ENCODE peak calls at places on chromosome 17, in four cellular contexts. X is upper lobe of left lung, Y is Peyer's patch, H is IMR-90. Q is an unnamed sample.

GRCh38 chr17:74239169-74239568 is 25.8 kb downstream of the TTYH2 start:
- DNase-seq in X (no peak), Y (no peak), H (no peak), Q (peak; percentile 91)

GRCh38 chr17:20927586-20927985 is 115.2 kb downstream of the USP22 start:
- DNase-seq in X (no peak), Y (no peak), H (no peak), Q (no peak)

GRCh38 chr17:48499248-48499647 is 31.6 kb downstream of the HOXB1 start:
- DNase-seq in X (no peak), Y (no peak), H (peak; percentile 72), Q (no peak)

GRCh38 chr17:35596530-35597233 is 9.6 kb downstream of the AP2B1 start:
- DNase-seq in X (peak; percentile 82), Y (no peak), H (no peak), Q (no peak)

GRCh38 chr17:2050246-2050866 is 4.5 kb upstream of the HIC1 start:
- DNase-seq in X (peak; percentile 94), Y (peak; percentile 82), H (peak; percentile 73), Q (no peak)

GRCh38 chr17:81483085-81483861 is 29.3 kb downstream of the ACTG1 start:
- DNase-seq in X (peak; percentile 80), Y (no peak), H (no peak), Q (no peak)

GRCh38 chr17:30897311-30897710 is 8.7 kb downstream of the TEFM start:
- DNase-seq in X (no peak), Y (no peak), H (no peak), Q (no peak)

GRCh38 chr17:31095239-31096105 is 695 bp downstream of the NF1 start:
- DNase-seq in X (peak; percentile 91), Y (peak; percentile 65), H (peak; percentile 47), Q (peak; percentile 23)

GRCh38 chr17:58156839-58157803 is 8.9 kb downstream of the OR4D1 start:
- DNase-seq in X (peak; percentile 85), Y (no peak), H (no peak), Q (no peak)

GRCh38 chr17:71168083-71168741 is 952.6 kb upstream of the SOX9 start:
- DNase-seq in X (no peak), Y (no peak), H (no peak), Q (no peak)

GRCh38 chr17:35930211-35931065 is at the start of gene RDM1:
- DNase-seq in X (peak; percentile 90), Y (peak; percentile 78), H (peak; percentile 34), Q (no peak)

GRCh38 chr17:50203589-50204345 is 2.3 kb upstream of the COL1A1 start:
- DNase-seq in X (no peak), Y (peak; percentile 41), H (peak; percentile 96), Q (no peak)

GRCh38 chr17:3665834-3666233 is 2.5 kb downstream of the TAX1BP3 start:
- DNase-seq in X (no peak), Y (no peak), H (no peak), Q (no peak)

GRCh38 chr17:45438931-45439610 is 6.4 kb upstream of the ARHGAP27 start:
- DNase-seq in X (peak; percentile 74), Y (no peak), H (no peak), Q (no peak)

GRCh38 chr17:39702901-39703893 is 3.3 kb downstream of the ERBB2 start:
- DNase-seq in X (no peak), Y (no peak), H (peak; percentile 11), Q (no peak)

GRCh38 chr17:12918132-12918531 is 99.7 kb downstream of the ELAC2 start:
- DNase-seq in X (no peak), Y (no peak), H (no peak), Q (no peak)

GRCh38 chr17:51398128-51398525 is 137.8 kb downstream of the UTP18 start:
- DNase-seq in X (no peak), Y (no peak), H (no peak), Q (no peak)

GRCh38 chr17:81403671-81404534 is 8.6 kb downstream of the BAHCC1 start:
- DNase-seq in X (peak; percentile 88), Y (no peak), H (no peak), Q (no peak)

GRCh38 chr17:9285602-9286001 is 264.3 kb downstream of the NTN1 start:
- DNase-seq in X (no peak), Y (no peak), H (no peak), Q (no peak)

GRCh38 chr17:2362416-2362815 is 25.1 kb downstream of the SGSM2 start:
- DNase-seq in X (no peak), Y (no peak), H (no peak), Q (no peak)

GRCh38 chr17:62692721-62693431 is 65.4 kb downstream of the MRC2 start:
- DNase-seq in X (no peak), Y (no peak), H (no peak), Q (no peak)

GRCh38 chr17:21377821-21378396 is 1.8 kb downstream of the KCNJ12 start:
- DNase-seq in X (no peak), Y (no peak), H (no peak), Q (no peak)

GRCh38 chr17:62871291-62871690 is 63.2 kb upstream of the MARCHF10 start:
- DNase-seq in X (no peak), Y (no peak), H (no peak), Q (no peak)

GRCh38 chr17:64781394-64781793 is 119.3 kb upstream of the SMURF2 start:
- DNase-seq in X (peak; percentile 92), Y (peak; percentile 73), H (no peak), Q (peak; percentile 61)
- TF ChIP-seq POLR2A in X (no peak), Y (no peak), H (no peak), Q (no peak)

DNA sequence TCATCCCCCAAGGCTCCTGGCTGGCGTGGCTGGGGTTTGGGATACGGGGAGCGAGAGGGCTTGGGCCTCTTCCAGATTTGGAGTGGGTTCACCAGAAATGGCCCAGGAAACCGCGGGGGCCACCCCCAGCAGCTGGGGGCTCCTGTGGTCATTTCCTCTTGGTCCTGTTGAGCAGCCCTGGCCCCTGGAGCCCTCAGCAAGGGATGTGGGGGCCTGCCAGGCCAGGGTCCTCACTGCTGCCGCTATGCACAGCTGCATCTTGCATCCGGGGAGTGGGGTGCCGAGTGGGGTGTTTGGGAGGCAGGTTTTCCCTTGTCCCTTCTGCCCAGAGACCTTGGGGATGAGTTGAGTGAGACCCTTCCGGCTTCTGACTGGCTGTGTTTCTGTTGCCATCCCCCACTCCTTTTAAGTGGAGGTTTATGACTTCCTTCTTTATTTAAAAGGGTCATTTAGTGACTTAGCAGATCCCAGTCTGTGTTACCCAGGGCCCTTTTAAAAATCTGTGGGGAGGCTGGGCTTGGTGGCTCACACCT is 319.8 kb downstream of the SEC14L1 start:
- DNase-seq in X (peak; percentile 50), Y (no peak), H (no peak), Q (no peak)
- H3K4me3 ChIP-seq in X (peak overlapping the region; percentile 7), Y (no peak overlapping the region), H (no peak overlapping the region), Q (no peak overlapping the region)

DNA sequence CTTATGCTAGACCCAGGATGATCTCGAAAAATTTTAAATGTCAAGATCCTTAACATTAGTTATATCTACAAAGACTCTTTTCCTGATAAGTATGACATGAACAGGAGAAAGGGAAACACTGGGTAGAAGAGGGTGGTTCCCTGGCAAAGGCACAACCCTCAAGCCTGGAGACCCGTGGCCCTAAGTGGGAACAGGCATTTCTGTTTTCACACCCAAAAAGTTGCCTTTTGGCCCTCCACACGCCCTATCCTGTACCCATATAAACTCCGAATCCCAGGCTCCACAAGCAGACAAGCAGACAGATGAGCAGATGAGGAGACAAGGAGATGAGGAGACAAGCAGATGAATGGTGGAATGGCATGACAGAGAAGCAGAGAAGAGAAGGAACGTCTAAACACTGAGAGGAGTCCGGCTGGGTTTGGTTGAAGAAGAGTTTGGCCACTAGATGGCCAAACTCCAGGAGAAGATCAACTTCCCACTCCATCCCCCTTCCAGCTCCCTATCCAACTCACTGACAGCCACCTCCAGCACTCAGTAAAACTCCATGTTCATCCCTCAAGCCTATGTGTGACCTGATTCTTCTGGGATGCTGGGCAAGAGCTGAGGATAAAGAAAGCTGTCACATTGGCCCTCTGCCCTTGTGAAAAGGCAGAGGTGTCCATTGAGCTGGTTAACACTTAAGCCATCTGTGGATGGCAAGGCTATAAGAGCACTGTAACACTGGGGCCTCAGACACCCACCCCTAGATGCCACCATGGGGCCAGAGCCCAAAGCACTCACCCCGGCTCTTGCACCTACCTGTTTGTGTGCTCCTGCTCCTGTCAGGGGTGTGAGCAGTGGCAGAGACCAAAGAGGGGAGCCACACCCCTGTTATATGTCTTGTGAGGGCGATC is 139.6 kb upstream of the FAM20A start:
- DNase-seq in X (no peak), Y (no peak), H (no peak), Q (no peak)
- TF ChIP-seq CTCF in X (no peak), Y (no peak), H (no peak), Q (no peak)

GRCh38 chr17:17445925-17446665 is 30.7 kb upstream of the MED9 start:
- DNase-seq in X (no peak), Y (no peak), H (peak; percentile 96), Q (peak; percentile 43)
- TF ChIP-seq POLR2A in X (no peak), Y (no peak), H (no peak), Q (no peak)

GRCh38 chr17:33929181-33929724 is 325.8 kb upstream of the CCL2 start:
- DNase-seq in X (no peak), Y (no peak), H (no peak), Q (peak; percentile 56)
- H3K4me3 ChIP-seq in X (no peak overlapping the region), Y (no peak overlapping the region), H (no peak overlapping the region), Q (no peak overlapping the region)

DNA sequence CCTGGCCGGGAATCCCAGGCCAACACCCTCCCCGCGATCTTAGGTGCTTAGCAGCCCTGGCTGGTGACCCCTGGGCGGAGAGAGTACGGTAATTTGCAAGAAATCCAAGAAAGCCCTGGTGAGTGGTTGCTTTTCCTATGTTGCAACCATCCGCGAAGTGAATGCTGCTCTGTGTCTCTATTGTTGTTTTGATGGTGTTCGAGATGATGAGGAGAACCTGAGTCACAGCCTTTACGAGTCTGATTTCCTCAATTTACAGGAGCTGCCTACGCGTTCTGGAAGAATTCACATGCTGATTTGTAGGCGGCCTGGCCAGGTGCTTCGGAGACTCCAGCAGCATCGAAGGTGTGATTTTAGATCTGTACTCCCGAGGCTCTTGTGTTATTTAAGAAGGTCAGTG is 63.3 kb downstream of the TMEM235 start:
- DNase-seq in X (no peak), Y (no peak), H (peak; percentile 54), Q (no peak)
- TF ChIP-seq CTCF in X (no peak), Y (no peak), H (no peak), Q (no peak)

GRCh38 chr17:75270966-75271232 is at the start of gene MIF4GD:
- DNase-seq in X (no peak), Y (no peak), H (peak; percentile 54), Q (no peak)

GRCh38 chr17:75271233-75271954 is 363 bp upstream of the MIF4GD start:
- DNase-seq in X (peak; percentile 98), Y (peak; percentile 91), H (no peak), Q (peak; percentile 94)

GRCh38 chr17:75268931-75269330 is 2.1 kb downstream of the MIF4GD start:
- DNase-seq in X (no peak), Y (no peak), H (no peak), Q (no peak)

GRCh38 chr17:75271955-75272847 is 1.2 kb upstream of the MIF4GD start:
- DNase-seq in X (peak; percentile 80), Y (peak; percentile 49), H (peak; percentile 65), Q (no peak)

GRCh38 chr17:75270218-75270965 is 639 bp downstream of the MIF4GD start:
- DNase-seq in X (peak; percentile 93), Y (peak; percentile 78), H (peak; percentile 76), Q (peak; percentile 94)
- TF ChIP-seq POLR2A in X (no peak), Y (no peak), H (peak; percentile 79), Q (no peak)

Q was measured in lower leg skin.